ENCODE peak calls at places on chromosomes 3 and 15, in nine cellular contexts. N is GM23338, A is fibroblast of mammary gland, H is lung microvascular endothelial cell, W is HT1080, L is hypothalamus, I is kidney, E is AML-193, D is left ventricle myocardium inferior. J is an unnamed sample.

GRCh38 chr3:32083901-32084300 is 22.5 kb upstream of the GPD1L start:
- DNase-seq in N (no peak), A (no peak), H (no peak), W (no peak), L (no peak), I (no peak), E (no peak), D (no peak), J (no peak)

GRCh38 chr3:151992326-151993041 is 119.0 kb downstream of the SUCNR1 start:
- DNase-seq in N (no peak), A (no peak), H (no peak), W (no peak), L (no peak), I (no peak), E (no peak), D (no peak), J (no peak)

GRCh38 chr3:8663177-8664061 is 18.8 kb upstream of the SSUH2 start:
- DNase-seq in N (peak), A (peak), H (peak), W (peak), L (no peak), I (no peak), E (peak), D (peak), J (no peak)

GRCh38 chr15:80567721-80568157 is 127.4 kb upstream of the ABHD17C start:
- DNase-seq in N (peak), A (peak), H (peak), W (peak), L (no peak), I (no peak), E (peak), D (no peak), J (peak)

GRCh38 chr3:13714251-13714916 is 165.5 kb downstream of the FBLN2 start:
- DNase-seq in N (no peak), A (no peak), H (no peak), W (no peak), L (no peak), I (peak), E (no peak), D (no peak), J (no peak)

GRCh38 chr15:27327467-27328045 is 356.6 kb downstream of the GABRG3 start:
- DNase-seq in N (no peak), A (no peak), H (no peak), W (no peak), L (no peak), I (no peak), E (no peak), D (no peak), J (no peak)

GRCh38 chr3:53196575-53197407 is 35.8 kb downstream of the PRKCD start:
- DNase-seq in N (peak), A (peak), H (peak), W (peak), L (no peak), I (no peak), E (no peak), D (no peak), J (no peak)

GRCh38 chr15:89129123-89129815 is 41.0 kb downstream of the ABHD2 start:
- DNase-seq in N (peak), A (peak), H (peak), W (peak), L (no peak), I (no peak), E (no peak), D (no peak), J (peak)

GRCh38 chr15:69668963-69669362 is 216.3 kb downstream of the RPLP1 start:
- DNase-seq in N (no peak), A (no peak), H (no peak), W (no peak), L (no peak), I (no peak), E (peak), D (no peak), J (peak)

GRCh38 chr15:91515188-91515754 is 338.2 kb upstream of the SLCO3A1 start:
- DNase-seq in N (no peak), A (peak), H (no peak), W (peak), L (no peak), I (no peak), E (peak), D (peak), J (no peak)

GRCh38 chr3:193509103-193509965 is 45.4 kb downstream of the ATP13A4 start:
- DNase-seq in N (no peak), A (no peak), H (no peak), W (peak), L (no peak), I (no peak), E (no peak), D (no peak), J (no peak)